ENCODE peak calls at places on chromosome 13, in four cellular contexts. C is HepG2, T is GM12878, L is K562. Q is an unnamed sample.
A peak's percentile ranks its signal among the peaks of the same experiment; 100 is the strongest.

GRCh38 chr13:23980160-23980551 is 82.9 kb upstream of the C1QTNF9B start:
- DNase-seq in T (no peak), C (peak; percentile 12), L (peak; percentile 71), Q (peak; percentile 76)

GRCh38 chr13:88857256-88857655 is 1186.1 kb downstream of the SLITRK5 start:
- DNase-seq in T (no peak), L (no peak), C (no peak), Q (no peak)

GRCh38 chr13:38564751-38565150 is 122.1 kb upstream of the FREM2 start:
- DNase-seq in T (no peak), C (no peak), L (no peak), Q (no peak)

GRCh38 chr13:44770951-44771350 is 194.8 kb upstream of the TSC22D1 start:
- DNase-seq in L (no peak), C (no peak), T (no peak), Q (no peak)

GRCh38 chr13:42968906-42969305 is 23.1 kb downstream of the EPSTI1 start:
- DNase-seq in L (no peak), T (no peak), C (no peak), Q (no peak)

GRCh38 chr13:39612023-39612637 is 9.1 kb upstream of the LHFPL6 start:
- DNase-seq in T (no peak), C (peak; percentile 58), L (peak; percentile 20), Q (peak; percentile 49)

GRCh38 chr13:45393941-45394570 is 24.1 kb downstream of the SLC25A30 start:
- DNase-seq in C (peak; percentile 61), T (no peak), L (peak; percentile 51), Q (peak; percentile 68)

GRCh38 chr13:63351081-63351480 is 1935.4 kb upstream of the PCDH20 start:
- DNase-seq in L (no peak), C (no peak), T (no peak), Q (no peak)

GRCh38 chr13:62294210-62294609 is 878.6 kb upstream of the PCDH20 start:
- DNase-seq in C (no peak), T (no peak), L (no peak), Q (no peak)

GRCh38 chr13:42746846-42747245 is 34.5 kb upstream of the FAM216B start:
- DNase-seq in C (no peak), T (no peak), L (no peak), Q (no peak)

GRCh38 chr13:52428295-52428694 is 22.1 kb downstream of the VPS36 start:
- DNase-seq in C (peak; percentile 82), T (no peak), L (peak; percentile 9), Q (no peak)

GRCh38 chr13:41827507-41828213 is 133.2 kb downstream of the VWA8 start:
- DNase-seq in C (no peak), T (no peak), L (no peak), Q (no peak)

GRCh38 chr13:80276371-80277289 is 64.3 kb downstream of the SPRY2 start:
- DNase-seq in L (no peak), C (peak; percentile 15), T (no peak), Q (peak; percentile 39)

GRCh38 chr13:27306364-27306763 is 35.7 kb downstream of the RASL11A start:
- DNase-seq in T (no peak), C (no peak), L (no peak), Q (no peak)

GRCh38 chr13:51714663-51715168 is 89.2 kb downstream of the DHRS12 start:
- DNase-seq in T (peak; percentile 78), L (no peak), C (no peak), Q (no peak)

GRCh38 chr13:33057019-33057785 is 41.0 kb downstream of the KL start:
- DNase-seq in L (no peak), C (peak; percentile 29), T (no peak), Q (peak; percentile 45)

GRCh38 chr13:77429320-77430142 is 102.6 kb upstream of the MYCBP2 start:
- DNase-seq in L (no peak), T (peak; percentile 93), C (no peak), Q (no peak)

GRCh38 chr13:24539500-24540165 is 27.1 kb upstream of the PARP4 start:
- DNase-seq in C (no peak), L (no peak), T (no peak), Q (no peak)

GRCh38 chr13:29934531-29935308 is 84.3 kb upstream of the UBL3 start:
- DNase-seq in L (no peak), C (no peak), T (no peak), Q (no peak)

GRCh38 chr13:75693227-75693626 is 57.1 kb downstream of the LMO7 start:
- DNase-seq in C (no peak), L (no peak), T (no peak), Q (no peak)

GRCh38 chr13:22761709-22762108 is 419.1 kb upstream of the SGCG start:
- DNase-seq in C (no peak), T (no peak), L (no peak), Q (no peak)

GRCh38 chr13:112974125-112974524 is 5.1 kb downstream of the MCF2L start:
- DNase-seq in C (no peak), L (no peak), T (no peak), Q (no peak)

GRCh38 chr13:94674609-94675348 is 37.6 kb downstream of the SOX21 start:
- DNase-seq in L (peak; percentile 65), T (no peak), C (peak; percentile 59), Q (peak; percentile 92)

GRCh38 chr13:73254827-73255226 is 196.0 kb downstream of the KLF5 start:
- DNase-seq in L (no peak), T (no peak), C (no peak), Q (peak; percentile 7)

DNA sequence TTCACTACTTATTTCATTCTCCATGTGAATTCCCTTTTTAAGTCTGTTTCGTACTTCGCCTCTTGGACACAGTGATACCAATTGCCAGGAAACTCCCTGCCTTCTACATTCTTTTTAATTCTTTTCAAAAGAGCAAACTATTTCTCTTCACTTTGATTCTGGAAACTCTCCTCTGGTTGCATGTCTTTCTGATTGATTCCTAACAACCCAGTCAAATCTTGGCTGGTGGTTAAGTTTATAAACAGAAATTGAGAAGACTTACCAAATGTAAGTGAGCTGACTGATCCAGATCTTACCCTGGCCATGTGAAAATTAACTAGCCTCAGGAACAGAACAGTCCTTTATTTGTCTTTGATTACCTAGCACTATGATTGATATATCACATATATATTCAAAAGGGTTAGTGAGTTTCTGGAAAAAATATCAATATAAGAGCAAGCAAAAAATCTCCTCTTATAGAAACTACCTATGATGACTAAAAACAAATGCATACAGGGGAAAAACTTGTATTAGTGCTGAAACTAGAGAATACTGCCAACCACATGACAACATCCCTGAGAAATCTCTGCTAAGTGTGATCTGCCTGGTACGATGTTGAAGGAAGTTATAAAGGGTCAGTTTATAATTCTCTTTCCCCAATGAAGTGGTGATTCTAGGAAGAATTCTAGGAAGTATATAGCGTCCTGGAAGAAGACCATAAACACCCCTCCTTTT is 152.6 kb upstream of the HTR2A start:
- DNase-seq in T (no peak), L (no peak), C (no peak), Q (no peak)
- TF ChIP-seq TARDBP in T (no peak), L (no peak), C (no peak), Q (no peak)

DNA sequence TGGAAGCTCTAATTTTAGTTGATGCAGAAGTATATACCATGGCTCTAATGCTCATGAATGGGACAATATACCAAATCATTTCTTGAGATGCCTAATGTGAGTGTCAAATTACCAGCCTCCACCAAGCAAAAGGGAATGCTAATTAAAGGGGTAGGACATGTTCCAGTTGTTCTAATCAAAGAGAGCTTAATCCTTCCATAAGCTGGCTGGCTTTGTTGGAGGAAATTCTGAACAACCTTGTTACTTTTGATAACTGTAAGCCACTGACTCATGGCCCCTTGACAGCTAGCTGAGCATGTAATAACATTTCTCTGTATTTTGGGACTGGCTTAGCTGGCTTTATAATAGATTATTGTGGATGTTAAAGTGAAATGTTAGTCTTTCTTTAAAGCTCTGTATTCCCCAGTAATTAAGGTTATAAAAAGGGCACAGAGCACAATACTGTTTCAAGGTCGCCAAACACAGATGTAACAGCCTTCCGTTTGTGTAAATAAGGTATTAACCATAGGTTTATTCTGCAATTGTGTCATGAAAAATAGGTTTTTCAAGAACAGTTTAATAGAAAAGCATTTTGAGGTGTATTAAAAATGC is 1194.0 kb downstream of the PCDH9 start:
- DNase-seq in L (no peak), T (no peak), C (no peak), Q (no peak)
- TF ChIP-seq SP1 in L (no peak), T (no peak), C (no peak), Q (no peak)

GRCh38 chr13:110944121-110944967 is 29.5 kb upstream of the ANKRD10 start:
- DNase-seq in L (peak; percentile 44), T (no peak), C (peak; percentile 52), Q (peak; percentile 24)
- TF ChIP-seq TARDBP in L (no peak), T (no peak), C (no peak), Q (no peak)

DNA sequence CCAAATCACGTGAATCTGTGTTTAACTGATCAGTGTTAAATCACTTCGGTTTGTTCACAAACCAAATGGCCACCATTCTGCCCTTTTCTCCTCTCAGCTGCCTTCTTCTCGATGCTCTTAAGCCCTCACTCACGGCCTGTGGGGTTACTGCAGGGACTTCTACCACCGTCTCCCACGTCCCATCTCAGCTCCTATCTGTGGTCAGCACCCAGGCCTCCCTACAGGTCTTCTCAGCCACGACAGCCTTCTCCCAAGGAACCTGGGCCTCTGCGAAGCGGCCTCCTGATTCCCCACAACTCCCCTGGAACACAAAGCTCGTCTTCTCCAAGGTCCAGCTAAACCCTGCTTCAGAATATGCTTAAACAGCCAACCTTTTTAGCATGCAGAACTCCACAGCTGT is 103.8 kb downstream of the COL4A2 start:
- DNase-seq in C (no peak), L (no peak), T (no peak), Q (no peak)
- TF ChIP-seq SP1 in C (no peak), L (no peak), T (no peak), Q (no peak)

DNA sequence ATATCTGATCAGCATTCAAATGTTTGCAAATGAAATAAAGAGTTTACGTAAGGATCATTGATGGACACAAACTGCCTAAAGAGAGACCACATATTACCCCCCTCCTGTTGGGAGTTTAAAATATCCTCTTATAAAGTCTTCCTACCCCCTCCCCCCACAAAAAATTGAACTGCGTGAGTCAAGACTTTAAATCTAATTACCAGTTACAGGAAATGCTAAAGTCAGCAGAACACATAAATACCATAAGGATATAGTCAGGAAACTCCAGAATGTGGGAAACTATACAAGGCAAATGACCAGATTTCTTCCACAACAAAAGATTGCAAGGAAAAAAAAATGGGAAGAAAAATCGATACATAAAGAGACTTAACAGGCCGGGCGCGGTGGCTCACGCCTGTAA is 44.4 kb upstream of the FARP1 start:
- DNase-seq in T (no peak), C (no peak), L (no peak), Q (no peak)
- TF ChIP-seq TARDBP in T (no peak), C (no peak), L (no peak), Q (no peak)

GRCh38 chr13:102369303-102369702 is 32.5 kb downstream of the FGF14 start:
- DNase-seq in L (no peak), C (no peak), T (no peak), Q (no peak)
- TF ChIP-seq SP1 in L (no peak), C (no peak), T (no peak), Q (no peak)